ENCODE peak calls at places on chromosomes 2 and 18, in five cellular contexts. R, U, W, I and J are unnamed samples.

GRCh38 chr2:155842103-155842502 is 490.4 kb downstream of the NR4A2 start:
- DNase-seq in R (no peak), U (no peak), W (no peak), I (no peak), J (no peak)

GRCh38 chr2:42770288-42771131 is 6.6 kb upstream of the OXER1 start:
- DNase-seq in R (no peak), U (peak; percentile 81), W (no peak), I (no peak), J (peak; percentile 15)

GRCh38 chr18:23857756-23858155 is 156.8 kb upstream of the TTC39C start:
- DNase-seq in R (no peak), U (no peak), W (no peak), I (peak; percentile 87), J (no peak)

GRCh38 chr2:9145109-9145751 is 61.4 kb upstream of the ASAP2 start:
- DNase-seq in R (no peak), U (no peak), W (no peak), I (no peak), J (no peak)

GRCh38 chr2:152611458-152612231 is 105.6 kb downstream of the PRPF40A start:
- DNase-seq in R (peak; percentile 53), U (no peak), W (no peak), I (no peak), J (no peak)

GRCh38 chr2:226726546-226726945 is 73.1 kb downstream of the IRS1 start:
- DNase-seq in R (no peak), U (no peak), W (no peak), I (no peak), J (no peak)

GRCh38 chr2:10475221-10475722 is 27.1 kb upstream of the ODC1 start:
- DNase-seq in R (no peak), U (no peak), W (no peak), I (peak; percentile 47), J (no peak)

GRCh38 chr2:98736464-98736889 is 5.5 kb upstream of the MGAT4A start:
- DNase-seq in R (no peak), U (no peak), W (no peak), I (no peak), J (no peak)

GRCh38 chr18:60987963-60988362 is 345.3 kb upstream of the CDH20 start:
- DNase-seq in R (no peak), U (no peak), W (no peak), I (no peak), J (no peak)

GRCh38 chr2:219368690-219369108 is 19.0 kb downstream of the DNPEP start:
- DNase-seq in R (no peak), U (no peak), W (no peak), I (no peak), J (peak; percentile 66)

GRCh38 chr18:59874166-59874565 is 25.6 kb upstream of the PMAIP1 start:
- DNase-seq in R (no peak), U (peak; percentile 40), W (no peak), I (no peak), J (peak; percentile 81)

GRCh38 chr2:176035013-176035691 is 33.1 kb upstream of the LNPK start:
- DNase-seq in R (no peak), U (no peak), W (no peak), I (no peak), J (no peak)

GRCh38 chr2:68708629-68709028 is 26.0 kb upstream of the ARHGAP25 start:
- DNase-seq in R (no peak), U (no peak), W (no peak), I (no peak), J (no peak)

GRCh38 chr2:172878260-172878659 is 142.6 kb downstream of the RAPGEF4 start:
- DNase-seq in R (no peak), U (no peak), W (no peak), I (no peak), J (no peak)

GRCh38 chr18:74898965-74899364 is 301.3 kb downstream of the ZNF407 start:
- DNase-seq in R (no peak), U (no peak), W (no peak), I (no peak), J (no peak)

GRCh38 chr2:217928324-217929293 is 74.2 kb downstream of the TNS1 start:
- DNase-seq in R (no peak), U (no peak), W (no peak), I (peak; percentile 92), J (no peak)

GRCh38 chr2:160252278-160252887 is 52.3 kb upstream of the ITGB6 start:
- DNase-seq in R (peak; percentile 48), U (peak; percentile 56), W (no peak), I (no peak), J (no peak)

GRCh38 chr18:6222271-6222670 is 192.4 kb downstream of the L3MBTL4 start:
- DNase-seq in R (no peak), U (no peak), W (no peak), I (no peak), J (no peak)

GRCh38 chr2:232890896-232891601 is 21.0 kb downstream of the SNORC start:
- DNase-seq in R (no peak), U (no peak), W (no peak), I (peak; percentile 71), J (no peak)

GRCh38 chr2:240383871-240384700 is 51.4 kb upstream of the GPC1 start:
- DNase-seq in R (no peak), U (no peak), W (no peak), I (no peak), J (no peak)

DNA sequence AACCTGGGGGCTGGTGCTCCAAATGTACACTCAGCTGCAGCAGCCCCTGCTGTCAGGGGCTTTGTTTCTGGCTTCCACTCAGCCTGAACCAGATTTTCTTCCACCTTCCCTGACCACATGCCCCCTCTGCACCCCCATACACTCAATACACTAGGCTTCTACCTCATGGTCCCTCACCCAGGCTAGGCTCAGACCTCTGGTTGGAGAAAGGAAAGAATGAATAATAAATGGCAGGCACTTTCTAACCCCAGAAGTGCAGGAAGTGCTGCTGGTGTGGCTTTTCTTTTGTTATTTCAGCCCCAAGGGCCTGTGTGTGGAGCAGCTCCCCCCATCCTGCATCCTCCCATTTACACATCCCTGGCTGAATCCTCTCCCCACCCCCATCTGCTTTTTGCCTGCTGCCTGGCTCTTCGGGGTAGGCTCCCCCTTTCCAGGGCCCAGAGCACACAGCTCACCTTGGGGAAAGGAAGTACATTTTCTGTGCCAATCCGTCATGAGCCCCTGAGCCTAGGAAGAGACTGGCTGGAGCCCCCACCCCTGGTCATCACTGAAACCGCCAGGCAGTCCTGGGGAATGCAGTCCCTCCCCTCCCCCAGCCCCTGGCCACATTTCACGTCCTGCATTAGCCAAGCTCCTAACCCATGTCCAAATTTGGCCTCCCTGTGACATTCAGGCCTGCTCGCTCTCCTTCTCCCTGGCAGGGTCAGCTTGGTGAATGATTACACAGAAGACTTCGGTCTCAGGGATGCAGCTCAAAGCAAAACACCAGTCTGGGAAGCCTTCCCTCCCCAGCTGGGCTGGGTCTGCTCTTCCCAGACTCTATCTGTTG is 2.6 kb downstream of the DYSF start:
- DNase-seq in R (no peak), U (no peak), W (no peak), I (no peak), J (peak; percentile 44)
- H3K27ac ChIP-seq in R (peak overlapping the region; percentile 15), U (peak overlapping the region; percentile 51), W (no peak overlapping the region), I (no peak overlapping the region), J (no peak overlapping the region)

DNA sequence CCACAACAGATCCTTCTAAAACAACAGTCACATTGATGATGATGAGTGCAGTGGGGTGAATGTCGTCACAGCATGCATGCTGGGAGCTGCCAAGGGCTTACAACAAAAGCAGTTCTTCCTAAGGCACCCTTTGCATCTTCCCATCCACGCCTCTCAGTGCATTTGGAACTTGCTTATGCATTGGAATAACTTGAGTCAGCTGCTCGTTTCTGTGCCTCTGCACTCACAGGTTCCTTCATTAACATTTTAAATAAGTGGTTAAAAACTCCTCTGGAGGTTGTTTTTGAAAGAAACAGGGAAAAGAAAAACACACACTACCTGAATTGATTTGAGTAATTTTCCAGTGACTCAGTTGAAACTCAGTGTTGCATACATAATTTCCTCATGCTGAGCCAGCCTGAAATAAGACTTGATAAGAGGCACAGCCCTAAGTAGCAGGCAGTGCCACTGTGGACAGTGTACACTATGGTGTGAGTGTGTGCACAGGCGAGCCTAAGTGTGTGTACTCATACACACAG is 46.8 kb upstream of the TRIM43B start:
- DNase-seq in R (no peak), U (no peak), W (no peak), I (no peak), J (no peak)
- H3K27ac ChIP-seq in R (no peak overlapping the region), U (no peak overlapping the region), W (no peak overlapping the region), I (no peak overlapping the region), J (no peak overlapping the region)

GRCh38 chr2:128745946-128746345 is 427.3 kb upstream of the HS6ST1 start:
- DNase-seq in R (no peak), U (no peak), W (no peak), I (no peak), J (no peak)

GRCh38 chr2:128749206-128749605 is 430.5 kb upstream of the HS6ST1 start:
- DNase-seq in R (no peak), U (no peak), W (no peak), I (no peak), J (no peak)

GRCh38 chr2:128748336-128748735 is 429.7 kb upstream of the HS6ST1 start:
- DNase-seq in R (no peak), U (no peak), W (no peak), I (no peak), J (no peak)

GRCh38 chr2:128742467-128742866 is 423.8 kb upstream of the HS6ST1 start:
- DNase-seq in R (no peak), U (no peak), W (no peak), I (no peak), J (no peak)

DNA sequence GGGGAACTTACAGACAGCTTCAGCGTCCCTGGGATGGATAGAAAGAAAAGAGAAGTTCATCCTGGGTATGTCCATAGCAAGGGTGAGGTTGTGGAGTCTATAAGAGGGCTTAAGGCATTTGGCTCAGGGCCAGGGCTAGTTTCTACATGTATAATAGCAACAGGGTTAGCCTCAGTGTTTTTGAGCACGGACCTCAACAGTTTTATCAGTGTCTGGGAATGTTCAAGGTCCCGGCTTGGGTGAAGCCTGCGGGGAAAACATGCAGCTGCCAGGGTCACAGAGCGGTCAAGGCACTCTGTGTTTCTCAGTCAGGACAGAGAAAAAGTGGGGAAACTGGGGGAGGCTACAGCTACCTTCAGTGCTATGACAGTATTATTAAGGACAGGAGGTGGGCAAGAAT is 427.7 kb upstream of the HS6ST1 start:
- DNase-seq in R (no peak), U (no peak), W (no peak), I (no peak), J (no peak)
- H3K27ac ChIP-seq in R (no peak overlapping the region), U (no peak overlapping the region), W (no peak overlapping the region), I (no peak overlapping the region), J (no peak overlapping the region)

GRCh38 chr2:208726242-208726641 is 319.6 kb downstream of the PTH2R start:
- DNase-seq in R (no peak), U (no peak), W (no peak), I (no peak), J (no peak)
- H3K27ac ChIP-seq in R (no peak overlapping the region), U (no peak overlapping the region), W (no peak overlapping the region), I (no peak overlapping the region), J (no peak overlapping the region)

DNA sequence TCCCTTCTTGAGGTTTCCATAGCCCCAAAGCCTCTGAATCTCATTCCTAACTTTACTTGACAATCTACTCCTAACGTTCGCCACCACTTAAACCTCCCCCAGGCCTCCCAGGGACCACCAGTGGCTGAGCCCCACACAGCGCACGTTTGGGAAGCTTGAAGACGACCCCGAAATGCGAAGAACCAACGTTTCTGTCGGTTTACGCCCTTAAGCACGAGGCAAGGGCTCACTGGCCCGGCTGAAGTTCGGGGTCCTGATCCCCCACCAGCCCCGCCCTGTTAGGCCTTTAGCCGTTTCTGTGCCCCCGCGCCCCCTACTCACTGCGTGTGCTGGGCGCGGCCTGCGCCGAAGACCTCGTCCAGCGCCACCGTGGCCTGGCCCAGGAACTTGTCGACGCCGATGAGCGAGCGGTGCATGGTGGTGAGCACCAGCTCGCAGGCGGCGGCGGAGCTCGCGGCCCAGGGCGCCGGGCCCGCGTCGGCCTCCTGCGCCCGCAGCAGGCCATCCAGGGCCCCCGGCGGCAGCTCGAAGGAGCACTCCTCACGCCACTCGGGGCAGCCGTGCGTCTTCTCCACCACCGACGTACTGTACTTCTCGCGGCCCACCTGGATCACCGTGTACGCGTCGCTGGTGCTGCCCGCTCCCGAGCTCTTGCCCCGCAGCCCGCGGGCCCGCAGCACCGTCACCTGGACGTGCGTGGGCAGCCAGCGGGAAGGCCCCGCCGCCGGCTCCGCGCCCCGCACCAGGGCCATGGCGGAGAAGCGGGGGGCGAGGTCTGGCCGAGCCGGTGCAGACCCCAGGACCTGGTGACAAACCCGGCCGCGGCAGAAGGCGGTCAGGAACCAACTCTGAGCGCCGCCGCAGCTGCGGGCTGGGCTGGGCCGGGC is 479 bp downstream of the RAB11FIP5 start:
- DNase-seq in R (peak; percentile 29), U (no peak), W (no peak), I (peak; percentile 71), J (peak; percentile 50)
- H3K27ac ChIP-seq in R (peak overlapping the region; percentile 72), U (peak overlapping the region; percentile 92), W (peak overlapping the region; percentile 83), I (peak overlapping the region; percentile 70), J (peak overlapping the region; percentile 62)